ENCODE peak calls at places on chromosomes 4 and X, in seven cellular contexts. S, D, A, C, L, R and I are unnamed samples.

GRCh38 chr4:8917868-8918783 is 46.5 kb upstream of the HMX1 start:
- DNase-seq in S (peak; percentile 93), D (peak; percentile 49), A (peak; percentile 46), C (peak; percentile 44), L (peak; percentile 50), R (peak; percentile 43), I (peak; percentile 70)

GRCh38 chr4:185265942-185266341 is 56.5 kb downstream of the SNX25 start:
- DNase-seq in S (no peak), D (no peak), A (no peak), C (no peak), L (no peak), R (no peak), I (no peak)

GRCh38 chr4:89312066-89312465 is 4.5 kb upstream of the GPRIN3 start:
- DNase-seq in S (no peak), D (no peak), A (no peak), C (no peak), L (no peak), R (no peak), I (no peak)

GRCh38 chr4:88599298-88599697 is 7.0 kb downstream of the HERC3 start:
- DNase-seq in S (no peak), D (no peak), A (no peak), C (peak; percentile 71), L (no peak), R (peak; percentile 30), I (no peak)

GRCh38 chr4:48879561-48880442 is 26.8 kb downstream of the OCIAD2 start:
- DNase-seq in S (no peak), D (no peak), A (no peak), C (no peak), L (no peak), R (no peak), I (no peak)

GRCh38 chr4:27760176-27760575 is 899.5 kb downstream of the STIM2 start:
- DNase-seq in S (no peak), D (no peak), A (no peak), C (no peak), L (no peak), R (no peak), I (no peak)

GRCh38 chr4:87363552-87363951 is 27.4 kb downstream of the HSD17B11 start:
- DNase-seq in S (no peak), D (no peak), A (no peak), C (no peak), L (no peak), R (no peak), I (no peak)

GRCh38 chr4:99658666-99659065 is 1.0 kb upstream of the C4orf54 start:
- DNase-seq in S (no peak), D (no peak), A (no peak), C (no peak), L (no peak), R (no peak), I (no peak)

GRCh38 chr4:112403072-112403945 is 106.1 kb downstream of the ALPK1 start:
- DNase-seq in S (no peak), D (no peak), A (no peak), C (no peak), L (no peak), R (no peak), I (no peak)

GRCh38 chr4:173821031-173821430 is 291.0 kb upstream of the HAND2 start:
- DNase-seq in S (no peak), D (no peak), A (no peak), C (no peak), L (no peak), R (no peak), I (no peak)

GRCh38 chrX:1754077-1754476 is 139.2 kb downstream of the ASMT start:
- DNase-seq in S (no peak), D (no peak), A (peak; percentile 28), C (no peak), L (no peak), R (no peak), I (no peak)

GRCh38 chrX:2501246-2502102 is 698 bp upstream of the DHRSX start:
- DNase-seq in S (no peak), D (peak; percentile 14), A (no peak), C (no peak), L (no peak), R (no peak), I (no peak)

GRCh38 chr4:52628974-52629373 is 30.1 kb downstream of the USP46 start:
- DNase-seq in S (no peak), D (no peak), A (no peak), C (no peak), L (no peak), R (no peak), I (no peak)

GRCh38 chr4:19026281-19026680 is 1004.7 kb upstream of the LCORL start:
- DNase-seq in S (no peak), D (peak; percentile 39), A (no peak), C (no peak), L (no peak), R (no peak), I (no peak)

GRCh38 chrX:123422875-123423274 is 238.8 kb downstream of the GRIA3 start:
- DNase-seq in S (peak; percentile 14), D (no peak), A (peak; percentile 8), C (peak; percentile 1), L (peak; percentile 16), R (no peak), I (no peak)

DNA sequence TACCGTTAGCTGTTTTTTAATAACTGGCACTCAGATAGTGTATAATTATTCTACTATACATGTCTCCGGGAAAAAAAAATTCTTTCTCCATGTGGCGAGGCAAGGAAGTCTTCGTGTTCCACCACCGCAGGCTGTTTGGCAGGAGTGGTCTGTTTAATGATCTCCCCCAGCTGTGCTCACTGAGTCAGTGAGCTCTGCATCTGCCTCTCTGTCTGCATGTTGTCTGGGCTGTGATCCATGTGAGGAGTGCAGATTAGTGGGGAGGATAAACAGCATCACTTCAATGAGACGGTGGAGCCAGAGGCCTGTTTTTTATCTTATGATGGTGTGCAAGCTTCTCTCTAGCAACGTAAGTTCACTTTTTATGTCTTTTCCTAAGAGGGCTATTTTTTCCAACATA is 69.8 kb downstream of the RPS3A start:
- DNase-seq in S (peak; percentile 90), D (peak; percentile 37), A (no peak), C (no peak), L (peak; percentile 62), R (no peak), I (no peak)
- TF ChIP-seq POLR2AphosphoS5 in S (peak; percentile 47), D (peak; percentile 77), A (no peak), C (no peak), L (peak; percentile 87), R (peak; percentile 23), I (no peak)

GRCh38 chrX:132004728-132005127 is 18.4 kb upstream of the STK26 start:
- DNase-seq in S (no peak), D (no peak), A (no peak), C (no peak), L (no peak), R (peak; percentile 28), I (no peak)
- TF ChIP-seq POLR2AphosphoS5 in S (no peak), D (no peak), A (no peak), C (no peak), L (no peak), R (peak; percentile 12), I (no peak)

GRCh38 chrX:154412468-154412867 is 1.1 kb downstream of the TAFAZZIN start:
- DNase-seq in S (peak; percentile 57), D (peak; percentile 65), A (no peak), C (no peak), L (peak; percentile 54), R (no peak), I (no peak)

GRCh38 chrX:154408659-154409221 is 314 bp downstream of the DNASE1L1 start:
- DNase-seq in S (no peak), D (no peak), A (no peak), C (no peak), L (no peak), R (no peak), I (no peak)

GRCh38 chrX:154411981-154412340 is 622 bp downstream of the TAFAZZIN start:
- DNase-seq in S (peak; percentile 81), D (peak; percentile 80), A (no peak), C (peak; percentile 61), L (peak; percentile 76), R (peak; percentile 53), I (peak; percentile 53)

GRCh38 chrX:154411322-154411980 is at the start of gene TAFAZZIN:
- DNase-seq in S (peak; percentile 86), D (peak; percentile 80), A (no peak), C (peak; percentile 58), L (peak; percentile 84), R (peak; percentile 44), I (peak; percentile 84)

DNA sequence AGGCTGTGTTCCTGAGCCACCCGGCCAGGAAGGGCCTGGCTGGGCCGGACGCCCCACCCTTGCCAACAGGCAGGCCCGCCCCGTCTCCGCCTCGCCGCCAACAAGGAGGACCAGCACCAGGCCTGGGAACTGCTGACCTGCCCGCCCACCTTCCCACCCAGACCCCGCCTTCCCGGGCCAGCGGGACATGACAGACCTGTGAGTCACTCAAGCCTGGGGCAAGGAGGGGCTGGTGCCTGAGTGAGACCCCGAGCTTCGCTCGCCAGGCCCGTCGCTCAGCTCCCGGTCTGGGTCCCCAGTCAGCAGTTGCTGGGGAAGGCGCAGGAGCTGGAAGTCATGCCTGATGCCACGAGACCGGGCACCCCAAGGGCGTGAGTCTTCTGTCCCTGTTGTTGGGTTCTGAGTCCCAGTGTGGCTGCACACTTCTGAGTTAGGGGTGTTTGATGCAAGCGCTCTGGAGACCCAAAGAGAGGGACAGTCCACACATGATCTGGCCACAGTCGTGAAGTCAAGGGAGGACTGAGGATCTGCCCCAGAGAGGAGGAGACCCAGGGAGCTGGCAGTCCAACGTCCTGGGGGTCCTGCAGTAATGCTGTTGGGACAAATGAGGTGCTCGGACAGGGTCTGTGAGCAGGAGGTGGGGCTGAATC is at the start of gene DNASE1L1:
- DNase-seq in S (no peak), D (peak; percentile 92), A (no peak), C (peak; percentile 92), L (peak; percentile 90), R (peak; percentile 40), I (peak; percentile 63)
- TF ChIP-seq POLR2AphosphoS5 in S (no peak), D (peak; percentile 64), A (peak; percentile 33), C (peak; percentile 48), L (peak; percentile 32), R (no peak), I (no peak)

GRCh38 chrX:119495734-119496520 is 27.7 kb downstream of the SLC25A5 start:
- DNase-seq in S (no peak), D (no peak), A (no peak), C (no peak), L (peak; percentile 20), R (no peak), I (no peak)

GRCh38 chrX:119496521-119496829 is 28.2 kb downstream of the SLC25A5 start:
- DNase-seq in S (no peak), D (no peak), A (no peak), C (no peak), L (no peak), R (no peak), I (no peak)

GRCh38 chrX:119501511-119502148 is 33.4 kb downstream of the SLC25A5 start:
- DNase-seq in S (no peak), D (peak; percentile 39), A (no peak), C (no peak), L (no peak), R (no peak), I (no peak)

GRCh38 chrX:119500061-119500800 is 32.0 kb downstream of the SLC25A5 start:
- DNase-seq in S (no peak), D (no peak), A (no peak), C (no peak), L (no peak), R (no peak), I (no peak)

DNA sequence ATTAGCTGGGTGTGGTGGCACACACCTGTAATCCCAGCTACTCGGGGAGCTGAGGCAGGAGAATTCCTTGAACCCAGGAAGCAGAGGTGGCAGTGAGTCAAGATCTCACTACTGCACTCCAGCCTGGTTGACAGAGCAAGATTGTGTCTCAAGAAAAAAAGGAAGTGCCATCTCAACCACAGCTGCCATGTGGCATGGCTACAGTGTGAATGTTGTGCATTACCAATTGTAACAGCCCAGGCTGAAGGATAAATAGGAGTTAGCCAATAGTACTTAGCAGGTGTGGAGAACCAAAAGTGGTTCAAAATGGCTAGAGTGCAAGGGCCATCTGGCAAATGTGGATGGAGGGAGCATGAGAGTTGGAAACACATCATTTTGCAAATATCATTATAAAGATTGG is 28.9 kb downstream of the SLC25A5 start:
- DNase-seq in S (no peak), D (no peak), A (no peak), C (no peak), L (no peak), R (no peak), I (no peak)
- TF ChIP-seq POLR2AphosphoS5 in S (no peak), D (no peak), A (no peak), C (no peak), L (no peak), R (no peak), I (no peak)